ENCODE peak calls at places on chromosomes 1 and 21, in seven cellular contexts. One of them, this sample, is unnamed.

GRCh38 chr1:160707171-160708109 is 4.2 kb downstream of the CD48 start:
- DNase-seq in psoas muscle: no peak
- DNase-seq in heart right ventricle: no peak
- DNase-seq in mammary epithelial cell: no peak
- DNase-seq in AG04450: no peak
- DNase-seq in cardiac muscle cell: no peak
- DNase-seq in A673: no peak
- DNase-seq in this sample: no peak

GRCh38 chr1:16155537-16156410 is at the start of gene EPHA2:
- DNase-seq in psoas muscle: peak
- DNase-seq in heart right ventricle: peak
- DNase-seq in mammary epithelial cell: peak
- DNase-seq in AG04450: peak
- DNase-seq in cardiac muscle cell: peak
- DNase-seq in A673: peak
- DNase-seq in this sample: no peak

GRCh38 chr1:98644510-98644909 is 17.0 kb upstream of the SNX7 start:
- DNase-seq in psoas muscle: no peak
- DNase-seq in heart right ventricle: no peak
- DNase-seq in mammary epithelial cell: no peak
- DNase-seq in AG04450: no peak
- DNase-seq in cardiac muscle cell: no peak
- DNase-seq in A673: no peak
- DNase-seq in this sample: no peak

GRCh38 chr1:48236716-48237470 is 14.4 kb downstream of the SLC5A9 start:
- DNase-seq in psoas muscle: no peak
- DNase-seq in heart right ventricle: no peak
- DNase-seq in mammary epithelial cell: peak
- DNase-seq in AG04450: no peak
- DNase-seq in cardiac muscle cell: peak
- DNase-seq in A673: peak
- DNase-seq in this sample: no peak

GRCh38 chr21:17514124-17514481 is 1.3 kb downstream of the CXADR start:
- DNase-seq in psoas muscle: no peak
- DNase-seq in heart right ventricle: no peak
- DNase-seq in mammary epithelial cell: peak
- DNase-seq in AG04450: no peak
- DNase-seq in cardiac muscle cell: peak
- DNase-seq in A673: peak
- DNase-seq in this sample: no peak

GRCh38 chr1:208080396-208081276 is 163.5 kb downstream of the PLXNA2 start:
- DNase-seq in psoas muscle: no peak
- DNase-seq in heart right ventricle: no peak
- DNase-seq in mammary epithelial cell: no peak
- DNase-seq in AG04450: no peak
- DNase-seq in cardiac muscle cell: no peak
- DNase-seq in A673: no peak
- DNase-seq in this sample: no peak

GRCh38 chr21:37483776-37484175 is 117.2 kb downstream of the DYRK1A start:
- DNase-seq in psoas muscle: no peak
- DNase-seq in heart right ventricle: no peak
- DNase-seq in mammary epithelial cell: no peak
- DNase-seq in AG04450: no peak
- DNase-seq in cardiac muscle cell: no peak
- DNase-seq in A673: no peak
- DNase-seq in this sample: no peak

GRCh38 chr1:24725209-24725651 is 20.0 kb upstream of the CLIC4 start:
- DNase-seq in psoas muscle: no peak
- DNase-seq in heart right ventricle: no peak
- DNase-seq in mammary epithelial cell: no peak
- DNase-seq in AG04450: no peak
- DNase-seq in cardiac muscle cell: no peak
- DNase-seq in A673: no peak
- DNase-seq in this sample: no peak

GRCh38 chr21:43917515-43918384 is 52.7 kb downstream of the AGPAT3 start:
- DNase-seq in psoas muscle: no peak
- DNase-seq in heart right ventricle: no peak
- DNase-seq in mammary epithelial cell: peak
- DNase-seq in AG04450: no peak
- DNase-seq in cardiac muscle cell: no peak
- DNase-seq in A673: no peak
- DNase-seq in this sample: peak

GRCh38 chr1:162878000-162878596 is 17.1 kb upstream of the CCDC190 start:
- DNase-seq in psoas muscle: peak
- DNase-seq in heart right ventricle: peak
- DNase-seq in mammary epithelial cell: peak
- DNase-seq in AG04450: peak
- DNase-seq in cardiac muscle cell: peak
- DNase-seq in A673: peak
- DNase-seq in this sample: no peak

GRCh38 chr21:24895885-24896734 is 711.2 kb downstream of the MRPL39 start:
- DNase-seq in psoas muscle: no peak
- DNase-seq in heart right ventricle: no peak
- DNase-seq in mammary epithelial cell: no peak
- DNase-seq in AG04450: no peak
- DNase-seq in cardiac muscle cell: peak
- DNase-seq in A673: peak
- DNase-seq in this sample: no peak

GRCh38 chr21:29989634-29990234 is 49.9 kb upstream of the GRIK1 start:
- DNase-seq in psoas muscle: no peak
- DNase-seq in heart right ventricle: no peak
- DNase-seq in mammary epithelial cell: no peak
- DNase-seq in AG04450: no peak
- DNase-seq in cardiac muscle cell: no peak
- DNase-seq in A673: peak
- DNase-seq in this sample: no peak

GRCh38 chr1:234605983-234606730 is 3.8 kb downstream of the IRF2BP2 start:
- DNase-seq in psoas muscle: no peak
- DNase-seq in heart right ventricle: peak
- DNase-seq in mammary epithelial cell: peak
- DNase-seq in AG04450: no peak
- DNase-seq in cardiac muscle cell: no peak
- DNase-seq in A673: peak
- DNase-seq in this sample: peak

GRCh38 chr1:235329139-235329808 is 904 bp downstream of the GGPS1 start:
- DNase-seq in psoas muscle: no peak
- DNase-seq in heart right ventricle: no peak
- DNase-seq in mammary epithelial cell: no peak
- DNase-seq in AG04450: no peak
- DNase-seq in cardiac muscle cell: peak
- DNase-seq in A673: no peak
- DNase-seq in this sample: peak

GRCh38 chr1:20469406-20470076 is 16.5 kb downstream of the CAMK2N1 start:
- DNase-seq in psoas muscle: no peak
- DNase-seq in heart right ventricle: no peak
- DNase-seq in mammary epithelial cell: no peak
- DNase-seq in AG04450: no peak
- DNase-seq in cardiac muscle cell: no peak
- DNase-seq in A673: no peak
- DNase-seq in this sample: no peak

GRCh38 chr1:35600593-35600992 is 27.5 kb downstream of the TFAP2E start:
- DNase-seq in psoas muscle: no peak
- DNase-seq in heart right ventricle: no peak
- DNase-seq in mammary epithelial cell: no peak
- DNase-seq in AG04450: no peak
- DNase-seq in cardiac muscle cell: no peak
- DNase-seq in A673: no peak
- DNase-seq in this sample: no peak

GRCh38 chr1:111758373-111758772 is 2.7 kb downstream of the DDX20 start:
- DNase-seq in psoas muscle: no peak
- DNase-seq in heart right ventricle: no peak
- DNase-seq in mammary epithelial cell: no peak
- DNase-seq in AG04450: no peak
- DNase-seq in cardiac muscle cell: no peak
- DNase-seq in A673: peak
- DNase-seq in this sample: no peak

GRCh38 chr1:31105646-31106045 is 40.1 kb upstream of the PUM1 start:
- DNase-seq in psoas muscle: no peak
- DNase-seq in heart right ventricle: no peak
- DNase-seq in mammary epithelial cell: peak
- DNase-seq in AG04450: no peak
- DNase-seq in cardiac muscle cell: no peak
- DNase-seq in A673: no peak
- DNase-seq in this sample: no peak

GRCh38 chr1:224300346-224300745 is 29.6 kb downstream of the NVL start:
- DNase-seq in psoas muscle: no peak
- DNase-seq in heart right ventricle: no peak
- DNase-seq in mammary epithelial cell: peak
- DNase-seq in AG04450: peak
- DNase-seq in cardiac muscle cell: no peak
- DNase-seq in A673: no peak
- DNase-seq in this sample: no peak

GRCh38 chr1:2233997-2234761 is 6.1 kb downstream of the SKI start:
- DNase-seq in psoas muscle: peak
- DNase-seq in heart right ventricle: peak
- DNase-seq in mammary epithelial cell: peak
- DNase-seq in AG04450: peak
- DNase-seq in cardiac muscle cell: no peak
- DNase-seq in A673: peak
- DNase-seq in this sample: peak

GRCh38 chr21:44858291-44858690 is 15.2 kb downstream of the PTTG1IP start:
- DNase-seq in psoas muscle: no peak
- DNase-seq in heart right ventricle: no peak
- DNase-seq in mammary epithelial cell: peak
- DNase-seq in AG04450: no peak
- DNase-seq in cardiac muscle cell: no peak
- DNase-seq in A673: no peak
- DNase-seq in this sample: no peak

GRCh38 chr1:243792401-243792800 is 57.6 kb downstream of the AKT3 start:
- DNase-seq in psoas muscle: no peak
- DNase-seq in heart right ventricle: no peak
- DNase-seq in mammary epithelial cell: no peak
- DNase-seq in AG04450: no peak
- DNase-seq in cardiac muscle cell: peak
- DNase-seq in A673: no peak
- DNase-seq in this sample: no peak

GRCh38 chr1:243791586-243792267 is 58.3 kb downstream of the AKT3 start:
- DNase-seq in psoas muscle: no peak
- DNase-seq in heart right ventricle: no peak
- DNase-seq in mammary epithelial cell: no peak
- DNase-seq in AG04450: no peak
- DNase-seq in cardiac muscle cell: no peak
- DNase-seq in A673: no peak
- DNase-seq in this sample: no peak

GRCh38 chr1:243792891-243793290 is 57.2 kb downstream of the AKT3 start:
- DNase-seq in psoas muscle: no peak
- DNase-seq in heart right ventricle: no peak
- DNase-seq in mammary epithelial cell: no peak
- DNase-seq in AG04450: no peak
- DNase-seq in cardiac muscle cell: no peak
- DNase-seq in A673: no peak
- DNase-seq in this sample: no peak

GRCh38 chr1:243793298-243793697 is 56.7 kb downstream of the AKT3 start:
- DNase-seq in psoas muscle: no peak
- DNase-seq in heart right ventricle: no peak
- DNase-seq in mammary epithelial cell: no peak
- DNase-seq in AG04450: no peak
- DNase-seq in cardiac muscle cell: no peak
- DNase-seq in A673: no peak
- DNase-seq in this sample: no peak

GRCh38 chr1:243790404-243790803 is 59.6 kb downstream of the AKT3 start:
- DNase-seq in psoas muscle: no peak
- DNase-seq in heart right ventricle: no peak
- DNase-seq in mammary epithelial cell: no peak
- DNase-seq in AG04450: no peak
- DNase-seq in cardiac muscle cell: no peak
- DNase-seq in A673: no peak
- DNase-seq in this sample: no peak
- H3K27ac ChIP-seq in psoas muscle: no peak
- H3K27ac ChIP-seq in heart right ventricle: no peak
- H3K27ac ChIP-seq in mammary epithelial cell: no peak
- H3K27ac ChIP-seq in AG04450: no peak
- H3K27ac ChIP-seq in cardiac muscle cell: no peak
- H3K27ac ChIP-seq in A673: no peak
- H3K27ac ChIP-seq in this sample: no peak

GRCh38 chr1:180926164-180926981 is 13.7 kb downstream of the KIAA1614 start:
- DNase-seq in psoas muscle: peak
- DNase-seq in heart right ventricle: peak
- DNase-seq in mammary epithelial cell: no peak
- DNase-seq in AG04450: no peak
- DNase-seq in cardiac muscle cell: peak
- DNase-seq in A673: peak
- DNase-seq in this sample: no peak
- H3K27ac ChIP-seq in psoas muscle: peak
- H3K27ac ChIP-seq in heart right ventricle: peak
- H3K27ac ChIP-seq in mammary epithelial cell: no peak
- H3K27ac ChIP-seq in AG04450: peak
- H3K27ac ChIP-seq in cardiac muscle cell: peak
- H3K27ac ChIP-seq in A673: peak
- H3K27ac ChIP-seq in this sample: no peak

GRCh38 chr1:27117733-27118439 is 37.0 kb downstream of the SLC9A1 start:
- DNase-seq in psoas muscle: no peak
- DNase-seq in heart right ventricle: no peak
- DNase-seq in mammary epithelial cell: peak
- DNase-seq in AG04450: no peak
- DNase-seq in cardiac muscle cell: no peak
- DNase-seq in A673: no peak
- DNase-seq in this sample: no peak
- H3K27ac ChIP-seq in psoas muscle: peak
- H3K27ac ChIP-seq in heart right ventricle: peak
- H3K27ac ChIP-seq in mammary epithelial cell: peak
- H3K27ac ChIP-seq in AG04450: peak
- H3K27ac ChIP-seq in cardiac muscle cell: peak
- H3K27ac ChIP-seq in A673: no peak
- H3K27ac ChIP-seq in this sample: no peak

GRCh38 chr1:89727517-89728312 is 93.1 kb upstream of the LRRC8D start:
- DNase-seq in psoas muscle: no peak
- DNase-seq in heart right ventricle: no peak
- DNase-seq in mammary epithelial cell: no peak
- DNase-seq in AG04450: no peak
- DNase-seq in cardiac muscle cell: no peak
- DNase-seq in A673: peak
- DNase-seq in this sample: no peak

GRCh38 chr1:89724369-89725015 is 91.6 kb downstream of the LRRC8C start:
- DNase-seq in psoas muscle: peak
- DNase-seq in heart right ventricle: peak
- DNase-seq in mammary epithelial cell: peak
- DNase-seq in AG04450: no peak
- DNase-seq in cardiac muscle cell: no peak
- DNase-seq in A673: no peak
- DNase-seq in this sample: peak

GRCh38 chr1:89725676-89726075 is 92.8 kb downstream of the LRRC8C start:
- DNase-seq in psoas muscle: no peak
- DNase-seq in heart right ventricle: no peak
- DNase-seq in mammary epithelial cell: no peak
- DNase-seq in AG04450: no peak
- DNase-seq in cardiac muscle cell: no peak
- DNase-seq in A673: no peak
- DNase-seq in this sample: no peak

GRCh38 chr1:89725016-89725380 is 92.1 kb downstream of the LRRC8C start:
- DNase-seq in psoas muscle: peak
- DNase-seq in heart right ventricle: no peak
- DNase-seq in mammary epithelial cell: peak
- DNase-seq in AG04450: peak
- DNase-seq in cardiac muscle cell: no peak
- DNase-seq in A673: peak
- DNase-seq in this sample: no peak

GRCh38 chr1:89728381-89728780 is 92.5 kb upstream of the LRRC8D start:
- DNase-seq in psoas muscle: no peak
- DNase-seq in heart right ventricle: no peak
- DNase-seq in mammary epithelial cell: no peak
- DNase-seq in AG04450: no peak
- DNase-seq in cardiac muscle cell: no peak
- DNase-seq in A673: no peak
- DNase-seq in this sample: no peak
- H3K27ac ChIP-seq in psoas muscle: peak
- H3K27ac ChIP-seq in heart right ventricle: peak
- H3K27ac ChIP-seq in mammary epithelial cell: no peak
- H3K27ac ChIP-seq in AG04450: no peak
- H3K27ac ChIP-seq in cardiac muscle cell: no peak
- H3K27ac ChIP-seq in A673: no peak
- H3K27ac ChIP-seq in this sample: no peak